ENCODE peak calls at places on chromosomes 1 and 21, in six cellular contexts. One of them, this sample, is unnamed.

GRCh38 chr1:8077602-8078001 is 51.5 kb upstream of the ERRFI1 start:
- DNase-seq in T47D: no peak
- DNase-seq in erythroblast: no peak
- DNase-seq in NCI-H1436 treated with DMSO at 0.1 percent for 48 hours: no peak
- DNase-seq in stimulated activated CD4-positive, alpha-beta T cell treated with anti-CD3 and anti-CD28 coated beads, Interleukin-4, amount 100 ng/mL, for 48 hours: no peak
- DNase-seq in naive thymus-derived CD8-positive, alpha-beta T cell: no peak
- DNase-seq in this sample: no peak

GRCh38 chr21:19712441-19712840 is 1285.8 kb upstream of the NCAM2 start:
- DNase-seq in stimulated activated CD4-positive, alpha-beta T cell treated with anti-CD3 and anti-CD28 coated beads, Interleukin-4, amount 100 ng/mL, for 48 hours: no peak
- DNase-seq in erythroblast: no peak
- DNase-seq in NCI-H1436 treated with DMSO at 0.1 percent for 48 hours: no peak
- DNase-seq in T47D: no peak
- DNase-seq in naive thymus-derived CD8-positive, alpha-beta T cell: no peak
- DNase-seq in this sample: no peak

GRCh38 chr1:36342426-36343185 is 19.2 kb upstream of the EVA1B start:
- DNase-seq in stimulated activated CD4-positive, alpha-beta T cell treated with anti-CD3 and anti-CD28 coated beads, Interleukin-4, amount 100 ng/mL, for 48 hours: peak; percentile 34
- DNase-seq in T47D: no peak
- DNase-seq in naive thymus-derived CD8-positive, alpha-beta T cell: peak; percentile 81
- DNase-seq in erythroblast: peak; percentile 78
- DNase-seq in NCI-H1436 treated with DMSO at 0.1 percent for 48 hours: no peak
- DNase-seq in this sample: peak; percentile 71

GRCh38 chr1:42953182-42954180 is 5.2 kb downstream of the SLC2A1 start:
- DNase-seq in erythroblast: no peak
- DNase-seq in stimulated activated CD4-positive, alpha-beta T cell treated with anti-CD3 and anti-CD28 coated beads, Interleukin-4, amount 100 ng/mL, for 48 hours: no peak
- DNase-seq in T47D: no peak
- DNase-seq in NCI-H1436 treated with DMSO at 0.1 percent for 48 hours: no peak
- DNase-seq in naive thymus-derived CD8-positive, alpha-beta T cell: no peak
- DNase-seq in this sample: no peak

GRCh38 chr1:71242239-71242638 is 161.4 kb upstream of the ZRANB2 start:
- DNase-seq in erythroblast: no peak
- DNase-seq in NCI-H1436 treated with DMSO at 0.1 percent for 48 hours: no peak
- DNase-seq in T47D: no peak
- DNase-seq in naive thymus-derived CD8-positive, alpha-beta T cell: no peak
- DNase-seq in stimulated activated CD4-positive, alpha-beta T cell treated with anti-CD3 and anti-CD28 coated beads, Interleukin-4, amount 100 ng/mL, for 48 hours: no peak
- DNase-seq in this sample: no peak

GRCh38 chr1:193181985-193182384 is 4.4 kb downstream of the B3GALT2 start:
- DNase-seq in NCI-H1436 treated with DMSO at 0.1 percent for 48 hours: no peak
- DNase-seq in T47D: no peak
- DNase-seq in naive thymus-derived CD8-positive, alpha-beta T cell: no peak
- DNase-seq in stimulated activated CD4-positive, alpha-beta T cell treated with anti-CD3 and anti-CD28 coated beads, Interleukin-4, amount 100 ng/mL, for 48 hours: no peak
- DNase-seq in erythroblast: peak; percentile 9
- DNase-seq in this sample: no peak

GRCh38 chr1:221783437-221783836 is 41.5 kb upstream of the DUSP10 start:
- DNase-seq in naive thymus-derived CD8-positive, alpha-beta T cell: no peak
- DNase-seq in erythroblast: no peak
- DNase-seq in NCI-H1436 treated with DMSO at 0.1 percent for 48 hours: no peak
- DNase-seq in T47D: no peak
- DNase-seq in stimulated activated CD4-positive, alpha-beta T cell treated with anti-CD3 and anti-CD28 coated beads, Interleukin-4, amount 100 ng/mL, for 48 hours: no peak
- DNase-seq in this sample: no peak

GRCh38 chr1:24970926-24971530 is 41.0 kb upstream of the RUNX3 start:
- DNase-seq in stimulated activated CD4-positive, alpha-beta T cell treated with anti-CD3 and anti-CD28 coated beads, Interleukin-4, amount 100 ng/mL, for 48 hours: no peak
- DNase-seq in T47D: no peak
- DNase-seq in erythroblast: no peak
- DNase-seq in NCI-H1436 treated with DMSO at 0.1 percent for 48 hours: no peak
- DNase-seq in naive thymus-derived CD8-positive, alpha-beta T cell: no peak
- DNase-seq in this sample: no peak

GRCh38 chr21:26832513-26832912 is 12.7 kb downstream of the ADAMTS1 start:
- DNase-seq in naive thymus-derived CD8-positive, alpha-beta T cell: no peak
- DNase-seq in erythroblast: no peak
- DNase-seq in stimulated activated CD4-positive, alpha-beta T cell treated with anti-CD3 and anti-CD28 coated beads, Interleukin-4, amount 100 ng/mL, for 48 hours: no peak
- DNase-seq in T47D: no peak
- DNase-seq in NCI-H1436 treated with DMSO at 0.1 percent for 48 hours: no peak
- DNase-seq in this sample: no peak

GRCh38 chr1:181038399-181038873 is 4.7 kb downstream of the MR1 start:
- DNase-seq in stimulated activated CD4-positive, alpha-beta T cell treated with anti-CD3 and anti-CD28 coated beads, Interleukin-4, amount 100 ng/mL, for 48 hours: peak; percentile 40
- DNase-seq in NCI-H1436 treated with DMSO at 0.1 percent for 48 hours: peak; percentile 17
- DNase-seq in naive thymus-derived CD8-positive, alpha-beta T cell: peak; percentile 79
- DNase-seq in T47D: peak; percentile 45
- DNase-seq in erythroblast: peak; percentile 88
- DNase-seq in this sample: peak; percentile 38

GRCh38 chr1:119713538-119714456 is 2.1 kb downstream of the PHGDH start:
- DNase-seq in naive thymus-derived CD8-positive, alpha-beta T cell: no peak
- DNase-seq in NCI-H1436 treated with DMSO at 0.1 percent for 48 hours: no peak
- DNase-seq in stimulated activated CD4-positive, alpha-beta T cell treated with anti-CD3 and anti-CD28 coated beads, Interleukin-4, amount 100 ng/mL, for 48 hours: no peak
- DNase-seq in T47D: no peak
- DNase-seq in erythroblast: peak; percentile 35
- DNase-seq in this sample: no peak

GRCh38 chr21:46255166-46255565 is 26.6 kb upstream of the LSS start:
- DNase-seq in stimulated activated CD4-positive, alpha-beta T cell treated with anti-CD3 and anti-CD28 coated beads, Interleukin-4, amount 100 ng/mL, for 48 hours: no peak
- DNase-seq in erythroblast: no peak
- DNase-seq in T47D: no peak
- DNase-seq in naive thymus-derived CD8-positive, alpha-beta T cell: no peak
- DNase-seq in NCI-H1436 treated with DMSO at 0.1 percent for 48 hours: no peak
- DNase-seq in this sample: no peak

GRCh38 chr1:156709743-156710489 is 4.5 kb upstream of the CRABP2 start:
- DNase-seq in NCI-H1436 treated with DMSO at 0.1 percent for 48 hours: no peak
- DNase-seq in naive thymus-derived CD8-positive, alpha-beta T cell: no peak
- DNase-seq in stimulated activated CD4-positive, alpha-beta T cell treated with anti-CD3 and anti-CD28 coated beads, Interleukin-4, amount 100 ng/mL, for 48 hours: no peak
- DNase-seq in erythroblast: no peak
- DNase-seq in T47D: no peak
- DNase-seq in this sample: peak; percentile 77

GRCh38 chr1:12096615-12097014 is 33.5 kb downstream of the TNFRSF8 start:
- DNase-seq in stimulated activated CD4-positive, alpha-beta T cell treated with anti-CD3 and anti-CD28 coated beads, Interleukin-4, amount 100 ng/mL, for 48 hours: no peak
- DNase-seq in erythroblast: no peak
- DNase-seq in NCI-H1436 treated with DMSO at 0.1 percent for 48 hours: no peak
- DNase-seq in T47D: no peak
- DNase-seq in naive thymus-derived CD8-positive, alpha-beta T cell: no peak
- DNase-seq in this sample: no peak

GRCh38 chr1:193348126-193349045 is 162.0 kb upstream of the B3GALT2 start:
- DNase-seq in naive thymus-derived CD8-positive, alpha-beta T cell: no peak
- DNase-seq in NCI-H1436 treated with DMSO at 0.1 percent for 48 hours: no peak
- DNase-seq in T47D: no peak
- DNase-seq in erythroblast: no peak
- DNase-seq in stimulated activated CD4-positive, alpha-beta T cell treated with anti-CD3 and anti-CD28 coated beads, Interleukin-4, amount 100 ng/mL, for 48 hours: no peak
- DNase-seq in this sample: no peak

GRCh38 chr1:150259217-150259616 is 1.6 kb downstream of the CA14 start:
- DNase-seq in erythroblast: no peak
- DNase-seq in naive thymus-derived CD8-positive, alpha-beta T cell: no peak
- DNase-seq in T47D: no peak
- DNase-seq in stimulated activated CD4-positive, alpha-beta T cell treated with anti-CD3 and anti-CD28 coated beads, Interleukin-4, amount 100 ng/mL, for 48 hours: no peak
- DNase-seq in NCI-H1436 treated with DMSO at 0.1 percent for 48 hours: no peak
- DNase-seq in this sample: peak; percentile 41

GRCh38 chr1:211886551-211886950 is 56.0 kb upstream of the LPGAT1 start:
- DNase-seq in NCI-H1436 treated with DMSO at 0.1 percent for 48 hours: no peak
- DNase-seq in erythroblast: no peak
- DNase-seq in stimulated activated CD4-positive, alpha-beta T cell treated with anti-CD3 and anti-CD28 coated beads, Interleukin-4, amount 100 ng/mL, for 48 hours: no peak
- DNase-seq in T47D: no peak
- DNase-seq in naive thymus-derived CD8-positive, alpha-beta T cell: no peak
- DNase-seq in this sample: no peak

GRCh38 chr1:119318466-119319309 is 49.9 kb upstream of the HAO2 start:
- DNase-seq in T47D: no peak
- DNase-seq in NCI-H1436 treated with DMSO at 0.1 percent for 48 hours: no peak
- DNase-seq in stimulated activated CD4-positive, alpha-beta T cell treated with anti-CD3 and anti-CD28 coated beads, Interleukin-4, amount 100 ng/mL, for 48 hours: no peak
- DNase-seq in naive thymus-derived CD8-positive, alpha-beta T cell: no peak
- DNase-seq in erythroblast: no peak
- DNase-seq in this sample: no peak

GRCh38 chr1:61797045-61797755 is 54.9 kb downstream of the PATJ start:
- DNase-seq in erythroblast: no peak
- DNase-seq in NCI-H1436 treated with DMSO at 0.1 percent for 48 hours: no peak
- DNase-seq in naive thymus-derived CD8-positive, alpha-beta T cell: no peak
- DNase-seq in T47D: no peak
- DNase-seq in stimulated activated CD4-positive, alpha-beta T cell treated with anti-CD3 and anti-CD28 coated beads, Interleukin-4, amount 100 ng/mL, for 48 hours: no peak
- DNase-seq in this sample: no peak

GRCh38 chr1:10380594-10381275 is 18.1 kb upstream of the PGD start:
- DNase-seq in erythroblast: no peak
- DNase-seq in T47D: no peak
- DNase-seq in stimulated activated CD4-positive, alpha-beta T cell treated with anti-CD3 and anti-CD28 coated beads, Interleukin-4, amount 100 ng/mL, for 48 hours: no peak
- DNase-seq in naive thymus-derived CD8-positive, alpha-beta T cell: no peak
- DNase-seq in NCI-H1436 treated with DMSO at 0.1 percent for 48 hours: no peak
- DNase-seq in this sample: no peak

GRCh38 chr1:99748419-99748818 is 18.0 kb downstream of the FRRS1 start:
- DNase-seq in NCI-H1436 treated with DMSO at 0.1 percent for 48 hours: no peak
- DNase-seq in erythroblast: no peak
- DNase-seq in stimulated activated CD4-positive, alpha-beta T cell treated with anti-CD3 and anti-CD28 coated beads, Interleukin-4, amount 100 ng/mL, for 48 hours: no peak
- DNase-seq in T47D: no peak
- DNase-seq in naive thymus-derived CD8-positive, alpha-beta T cell: no peak
- DNase-seq in this sample: no peak

GRCh38 chr1:18959591-18959990 is 3.1 kb upstream of the IFFO2 start:
- DNase-seq in erythroblast: no peak
- DNase-seq in naive thymus-derived CD8-positive, alpha-beta T cell: no peak
- DNase-seq in NCI-H1436 treated with DMSO at 0.1 percent for 48 hours: no peak
- DNase-seq in stimulated activated CD4-positive, alpha-beta T cell treated with anti-CD3 and anti-CD28 coated beads, Interleukin-4, amount 100 ng/mL, for 48 hours: no peak
- DNase-seq in T47D: no peak
- DNase-seq in this sample: no peak

GRCh38 chr1:156963621-156964020 is 43.2 kb downstream of the LRRC71 start:
- DNase-seq in NCI-H1436 treated with DMSO at 0.1 percent for 48 hours: no peak
- DNase-seq in T47D: no peak
- DNase-seq in naive thymus-derived CD8-positive, alpha-beta T cell: peak; percentile 80
- DNase-seq in stimulated activated CD4-positive, alpha-beta T cell treated with anti-CD3 and anti-CD28 coated beads, Interleukin-4, amount 100 ng/mL, for 48 hours: no peak
- DNase-seq in erythroblast: no peak
- DNase-seq in this sample: no peak

GRCh38 chr1:212637902-212638301 is 29.3 kb downstream of the ATF3 start:
- DNase-seq in erythroblast: no peak
- DNase-seq in naive thymus-derived CD8-positive, alpha-beta T cell: no peak
- DNase-seq in NCI-H1436 treated with DMSO at 0.1 percent for 48 hours: no peak
- DNase-seq in T47D: no peak
- DNase-seq in stimulated activated CD4-positive, alpha-beta T cell treated with anti-CD3 and anti-CD28 coated beads, Interleukin-4, amount 100 ng/mL, for 48 hours: no peak
- DNase-seq in this sample: no peak

GRCh38 chr1:88698140-88698539 is 14.1 kb downstream of the PKN2 start:
- DNase-seq in erythroblast: no peak
- DNase-seq in NCI-H1436 treated with DMSO at 0.1 percent for 48 hours: no peak
- DNase-seq in stimulated activated CD4-positive, alpha-beta T cell treated with anti-CD3 and anti-CD28 coated beads, Interleukin-4, amount 100 ng/mL, for 48 hours: no peak
- DNase-seq in naive thymus-derived CD8-positive, alpha-beta T cell: no peak
- DNase-seq in T47D: no peak
- DNase-seq in this sample: no peak

GRCh38 chr1:110856410-110856809 is 16.5 kb upstream of the CD53 start:
- DNase-seq in naive thymus-derived CD8-positive, alpha-beta T cell: no peak
- DNase-seq in T47D: no peak
- DNase-seq in stimulated activated CD4-positive, alpha-beta T cell treated with anti-CD3 and anti-CD28 coated beads, Interleukin-4, amount 100 ng/mL, for 48 hours: no peak
- DNase-seq in erythroblast: no peak
- DNase-seq in NCI-H1436 treated with DMSO at 0.1 percent for 48 hours: no peak
- DNase-seq in this sample: no peak

GRCh38 chr1:198444792-198445191 is 95.7 kb downstream of the ATP6V1G3 start:
- DNase-seq in T47D: no peak
- DNase-seq in stimulated activated CD4-positive, alpha-beta T cell treated with anti-CD3 and anti-CD28 coated beads, Interleukin-4, amount 100 ng/mL, for 48 hours: no peak
- DNase-seq in erythroblast: no peak
- DNase-seq in naive thymus-derived CD8-positive, alpha-beta T cell: no peak
- DNase-seq in NCI-H1436 treated with DMSO at 0.1 percent for 48 hours: no peak
- DNase-seq in this sample: no peak

GRCh38 chr1:34113362-34113761 is 51.7 kb downstream of the CSMD2 start:
- DNase-seq in naive thymus-derived CD8-positive, alpha-beta T cell: no peak
- DNase-seq in NCI-H1436 treated with DMSO at 0.1 percent for 48 hours: no peak
- DNase-seq in erythroblast: no peak
- DNase-seq in T47D: no peak
- DNase-seq in stimulated activated CD4-positive, alpha-beta T cell treated with anti-CD3 and anti-CD28 coated beads, Interleukin-4, amount 100 ng/mL, for 48 hours: no peak
- DNase-seq in this sample: peak; percentile 40

GRCh38 chr1:8396083-8396911 is 78.4 kb downstream of the SLC45A1 start:
- DNase-seq in T47D: no peak
- DNase-seq in NCI-H1436 treated with DMSO at 0.1 percent for 48 hours: no peak
- DNase-seq in naive thymus-derived CD8-positive, alpha-beta T cell: no peak
- DNase-seq in stimulated activated CD4-positive, alpha-beta T cell treated with anti-CD3 and anti-CD28 coated beads, Interleukin-4, amount 100 ng/mL, for 48 hours: no peak
- DNase-seq in erythroblast: no peak
- DNase-seq in this sample: no peak

GRCh38 chr1:227864882-227865281 is 49.4 kb downstream of the PRSS38 start:
- DNase-seq in naive thymus-derived CD8-positive, alpha-beta T cell: no peak
- DNase-seq in T47D: no peak
- DNase-seq in NCI-H1436 treated with DMSO at 0.1 percent for 48 hours: no peak
- DNase-seq in erythroblast: no peak
- DNase-seq in stimulated activated CD4-positive, alpha-beta T cell treated with anti-CD3 and anti-CD28 coated beads, Interleukin-4, amount 100 ng/mL, for 48 hours: no peak
- DNase-seq in this sample: no peak

GRCh38 chr1:13956386-13956785 is 256.4 kb downstream of the PRDM2 start:
- DNase-seq in naive thymus-derived CD8-positive, alpha-beta T cell: no peak
- DNase-seq in NCI-H1436 treated with DMSO at 0.1 percent for 48 hours: no peak
- DNase-seq in erythroblast: no peak
- DNase-seq in stimulated activated CD4-positive, alpha-beta T cell treated with anti-CD3 and anti-CD28 coated beads, Interleukin-4, amount 100 ng/mL, for 48 hours: no peak
- DNase-seq in T47D: no peak
- DNase-seq in this sample: no peak

This sample was measured in left ventricle myocardium superior.